ENCODE peak calls at places on chromosome 13, in four cellular contexts. M, B, F and W are unnamed samples.

GRCh38 chr13:40586886-40587285 is 79.6 kb downstream of the FOXO1 start:
- DNase-seq in M (no peak), F (no peak), B (no peak), W (no peak)

GRCh38 chr13:35198821-35199220 is 256.8 kb downstream of the NBEA start:
- DNase-seq in B (no peak), M (no peak), F (no peak), W (no peak)

GRCh38 chr13:79631260-79631659 is 150.3 kb downstream of the NDFIP2 start:
- DNase-seq in B (peak), M (peak), F (no peak), W (no peak)

GRCh38 chr13:55566334-55566733 is 1574.4 kb upstream of the PRR20A start:
- DNase-seq in F (no peak), B (no peak), M (no peak), W (no peak)

GRCh38 chr13:57824121-57824520 is 192.6 kb downstream of the PCDH17 start:
- DNase-seq in M (no peak), B (no peak), F (no peak), W (no peak)

GRCh38 chr13:37143901-37144300 is 38.4 kb upstream of the CSNK1A1L start:
- DNase-seq in F (no peak), B (no peak), M (no peak), W (no peak)

GRCh38 chr13:89862691-89863036 is 1484.8 kb upstream of the MIR17HG start:
- DNase-seq in B (no peak), M (peak), F (no peak), W (no peak)

GRCh38 chr13:76852991-76853390 is 33.2 kb downstream of the KCTD12 start:
- DNase-seq in B (no peak), F (no peak), M (peak), W (no peak)

GRCh38 chr13:38391341-38391740 is 41.7 kb downstream of the UFM1 start:
- DNase-seq in F (no peak), B (no peak), M (no peak), W (no peak)

GRCh38 chr13:37369618-37370017 is 228.9 kb downstream of the POSTN start:
- DNase-seq in F (no peak), B (no peak), M (no peak), W (no peak)

GRCh38 chr13:101397742-101398141 is 18.6 kb downstream of the NALCN start:
- DNase-seq in M (no peak), F (no peak), B (no peak), W (no peak)

GRCh38 chr13:78652651-78653050 is 6.3 kb downstream of the OBI1 start:
- DNase-seq in F (no peak), B (no peak), M (no peak), W (no peak)

GRCh38 chr13:71493189-71493588 is 373.8 kb downstream of the DACH1 start:
- DNase-seq in B (no peak), F (no peak), M (no peak), W (no peak)

GRCh38 chr13:72530471-72530870 is 197.0 kb downstream of the MZT1 start:
- DNase-seq in F (no peak), B (no peak), M (no peak), W (no peak)

GRCh38 chr13:71320452-71320851 is 546.6 kb downstream of the DACH1 start:
- DNase-seq in B (peak), M (no peak), F (no peak), W (no peak)

GRCh38 chr13:104875008-104875762 is 1660.3 kb downstream of the EFNB2 start:
- DNase-seq in M (no peak), B (no peak), F (no peak), W (no peak)

GRCh38 chr13:64810701-64811258 is 2419.4 kb downstream of the PCDH9 start:
- DNase-seq in F (no peak), B (no peak), M (no peak), W (no peak)

GRCh38 chr13:70203661-70204229 is 95.5 kb upstream of the KLHL1 start:
- DNase-seq in M (no peak), B (no peak), F (no peak), W (no peak)

GRCh38 chr13:97273341-97273831 is 51.3 kb downstream of the MBNL2 start:
- DNase-seq in M (peak), F (no peak), B (no peak), W (no peak)

GRCh38 chr13:82747948-82748347 is 1134.3 kb downstream of the SLITRK1 start:
- DNase-seq in F (no peak), B (no peak), M (no peak), W (no peak)

GRCh38 chr13:42041017-42041683 is 7.3 kb upstream of the DGKH start:
- DNase-seq in B (peak), F (no peak), M (no peak), W (no peak)

GRCh38 chr13:67283602-67284001 is 53.5 kb upstream of the PCDH9 start:
- DNase-seq in M (no peak), B (no peak), F (no peak), W (no peak)

GRCh38 chr13:29516880-29517279 is 78.6 kb downstream of the SLC7A1 start:
- DNase-seq in M (no peak), B (no peak), F (no peak), W (no peak)

GRCh38 chr13:111908981-111909380 is 158.0 kb upstream of the SOX1 start:
- DNase-seq in M (no peak), F (no peak), B (no peak), W (no peak)

GRCh38 chr13:36884235-36884634 is 35.8 kb downstream of the SMAD9 start:
- DNase-seq in M (no peak), F (no peak), B (no peak), W (no peak)

GRCh38 chr13:91574756-91575155 is 176.3 kb downstream of the GPC5 start:
- DNase-seq in M (no peak), B (no peak), F (no peak), W (no peak)

GRCh38 chr13:23715762-23716235 is 145.6 kb downstream of the TNFRSF19 start:
- DNase-seq in B (no peak), M (no peak), F (no peak), W (no peak)

GRCh38 chr13:84933797-84934196 is 865.4 kb downstream of the SLITRK6 start:
- DNase-seq in M (no peak), F (no peak), B (no peak), W (no peak)

GRCh38 chr13:110128546-110128945 is 178.4 kb downstream of the COL4A1 start:
- DNase-seq in B (no peak), F (no peak), M (no peak), W (no peak)

GRCh38 chr13:45623516-45624090 is 8.1 kb upstream of the ERICH6B start:
- DNase-seq in B (peak), F (no peak), M (no peak), W (no peak)

GRCh38 chr13:106513025-106513424 is 22.4 kb downstream of the EFNB2 start:
- DNase-seq in F (no peak), B (no peak), M (no peak), W (no peak)

GRCh38 chr13:31048521-31048920 is 113.2 kb downstream of the HSPH1 start:
- DNase-seq in F (no peak), M (no peak), B (no peak), W (no peak)

GRCh38 chr13:64090311-64090710 is 2674.7 kb upstream of the PCDH20 start:
- DNase-seq in M (no peak), B (no peak), F (no peak), W (no peak)

GRCh38 chr13:18996627-18997051 is 185.0 kb downstream of the TUBA3C start:
- DNase-seq in F (no peak), B (no peak), M (no peak), W (no peak)

GRCh38 chr13:32838985-32839384 is 177.2 kb upstream of the KL start:
- DNase-seq in M (no peak), F (no peak), B (peak), W (peak)

GRCh38 chr13:66508153-66508909 is 721.8 kb downstream of the PCDH9 start:
- DNase-seq in F (no peak), B (no peak), M (no peak), W (no peak)

GRCh38 chr13:33644607-33645543 is 173.1 kb upstream of the RFC3 start:
- DNase-seq in M (no peak), F (no peak), B (no peak), W (no peak)

GRCh38 chr13:113814435-113814821 is 49.4 kb downstream of the GAS6 start:
- DNase-seq in B (no peak), F (no peak), M (no peak), W (no peak)
- H3K27ac ChIP-seq in B (no peak), F (no peak), M (no peak), W (no peak)

GRCh38 chr13:51501592-51502205 is 48.9 kb upstream of the INTS6 start:
- DNase-seq in B (no peak), F (no peak), M (no peak), W (no peak)
- H3K27ac ChIP-seq in B (no peak), F (no peak), M (peak), W (no peak)

GRCh38 chr13:113862191-113862765 is 1.6 kb downstream of the GAS6 start:
- DNase-seq in B (no peak), F (no peak), M (no peak), W (no peak)

GRCh38 chr13:113861433-113862030 is 2.3 kb downstream of the GAS6 start:
- DNase-seq in B (no peak), F (no peak), M (no peak), W (no peak)

GRCh38 chr13:113859311-113860050 is 4.4 kb downstream of the GAS6 start:
- DNase-seq in F (no peak), M (no peak), B (no peak), W (no peak)

GRCh38 chr13:113860051-113860471 is 3.8 kb downstream of the GAS6 start:
- DNase-seq in B (peak), M (no peak), F (no peak), W (no peak)

GRCh38 chr13:113860579-113861432 is 3.1 kb downstream of the GAS6 start:
- DNase-seq in B (peak), M (no peak), F (no peak), W (no peak)
- H3K27ac ChIP-seq in B (peak), M (peak), F (no peak), W (peak)

GRCh38 chr13:43572601-43573360 is 214.0 kb downstream of the ENOX1 start:
- DNase-seq in M (peak), B (no peak), F (no peak), W (no peak)

GRCh38 chr13:43573787-43574562 is 212.8 kb downstream of the ENOX1 start:
- DNase-seq in B (no peak), M (no peak), F (no peak), W (no peak)

GRCh38 chr13:43574601-43575000 is 212.2 kb downstream of the ENOX1 start:
- DNase-seq in B (no peak), M (no peak), F (no peak), W (no peak)

GRCh38 chr13:43569688-43570087 is 217.1 kb downstream of the ENOX1 start:
- DNase-seq in F (no peak), M (no peak), B (no peak), W (no peak)

DNA sequence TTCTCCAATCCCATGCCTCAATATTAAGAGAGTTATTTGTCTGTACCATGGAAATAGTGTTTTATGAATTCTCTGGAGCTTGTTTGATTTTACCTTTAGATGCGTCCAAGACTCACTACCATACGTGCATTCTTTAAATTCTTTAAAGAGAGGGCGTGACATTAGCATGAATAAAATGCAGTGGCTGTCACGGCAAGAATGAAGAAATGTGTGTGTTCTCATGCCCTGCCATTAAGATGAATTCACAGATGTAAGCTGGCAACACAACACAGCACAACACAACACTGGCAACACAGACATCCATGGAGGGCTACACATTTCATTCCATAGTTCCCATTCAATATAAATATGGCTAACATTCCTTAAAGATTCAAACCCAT is 213.4 kb downstream of the ENOX1 start:
- DNase-seq in M (no peak), B (no peak), F (no peak), W (no peak)
- H3K27ac ChIP-seq in M (peak), B (no peak), F (no peak), W (no peak)

DNA sequence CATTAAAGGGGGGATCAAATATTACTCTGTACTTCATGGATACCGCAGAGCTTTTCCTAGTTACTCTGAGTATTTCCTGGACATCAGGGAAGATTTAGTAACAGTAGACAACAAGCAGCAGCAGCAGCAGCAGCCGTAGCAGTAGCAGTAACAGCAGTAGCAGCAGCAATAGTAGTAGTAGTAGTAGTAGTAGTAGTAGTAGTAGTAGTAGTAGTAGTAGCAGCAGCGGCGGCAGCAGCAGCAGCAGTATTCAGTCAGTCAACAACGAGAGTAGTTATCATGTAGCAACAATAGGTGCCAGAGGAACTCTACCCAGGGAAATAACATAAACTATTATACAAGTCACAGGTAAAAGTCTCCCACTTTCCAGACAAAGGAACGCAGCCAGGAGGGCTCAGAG is 1.1 kb upstream of the DOCK9 start:
- DNase-seq in M (no peak), B (no peak), F (no peak), W (no peak)
- H3K27ac ChIP-seq in M (peak), B (no peak), F (no peak), W (no peak)

GRCh38 chr13:100108913-100109507 is 20.1 kb downstream of the PCCA start:
- DNase-seq in F (no peak), B (no peak), M (no peak), W (no peak)
- H3K27ac ChIP-seq in F (no peak), B (no peak), M (peak), W (no peak)

GRCh38 chr13:48483589-48483988 is 49.3 kb downstream of the RCBTB2 start:
- DNase-seq in M (no peak), F (no peak), B (no peak), W (no peak)
- H3K27ac ChIP-seq in M (no peak), F (no peak), B (no peak), W (no peak)